ENCODE peak calls at places on chromosome 16, in six cellular contexts. K is cardiac muscle cell, T is brain microvascular endothelial cell, D is mesendoderm, W is neural crest cell, R is H7. Y is an unnamed sample.

GRCh38 chr16:57600048-57600835 is 28.2 kb upstream of the ADGRG1 start:
- DNase-seq in T (peak), R (peak), W (peak), K (peak), D (peak), Y (no peak)

GRCh38 chr16:75289189-75289588 is 37.8 kb upstream of the BCAR1 start:
- DNase-seq in W (no peak), D (peak), R (no peak), T (no peak), K (peak), Y (no peak)

GRCh38 chr16:53775821-53776431 is 72.0 kb downstream of the FTO start:
- DNase-seq in K (no peak), R (no peak), T (peak), W (no peak), D (peak), Y (peak)

GRCh38 chr16:19382887-19383816 is 34.5 kb upstream of the TMC5 start:
- DNase-seq in W (no peak), K (peak), D (no peak), R (peak), T (no peak), Y (no peak)

GRCh38 chr16:30761427-30761927 is 385 bp downstream of the CFAP119 start:
- DNase-seq in D (peak), K (peak), T (no peak), R (peak), W (peak), Y (no peak)

GRCh38 chr16:85252461-85252860 is 140.2 kb upstream of the CIBAR2 start:
- DNase-seq in K (no peak), R (no peak), T (no peak), D (no peak), W (no peak), Y (no peak)

GRCh38 chr16:80619824-80620223 is 79.0 kb downstream of the DYNLRB2 start:
- DNase-seq in K (no peak), W (no peak), D (peak), R (no peak), T (no peak), Y (no peak)

GRCh38 chr16:80924372-80924978 is 82.2 kb downstream of the CMC2 start:
- DNase-seq in R (peak), D (peak), K (peak), T (peak), W (peak), Y (peak)

GRCh38 chr16:10788665-10789064 is 29.9 kb downstream of the TVP23A start:
- DNase-seq in R (no peak), T (no peak), D (peak), K (peak), W (no peak), Y (no peak)

GRCh38 chr16:64137976-64138375 is 983.9 kb downstream of the CDH11 start:
- DNase-seq in D (no peak), R (no peak), T (no peak), K (no peak), W (no peak), Y (no peak)

GRCh38 chr16:17556276-17557052 is 85.7 kb upstream of the XYLT1 start:
- DNase-seq in R (peak), W (peak), D (peak), T (peak), K (peak), Y (no peak)

GRCh38 chr16:80427800-80428199 is 113.0 kb upstream of the DYNLRB2 start:
- DNase-seq in W (no peak), R (no peak), D (no peak), T (no peak), K (no peak), Y (no peak)

GRCh38 chr16:8505327-8505991 is 84.9 kb downstream of the TMEM114 start:
- DNase-seq in R (no peak), T (no peak), W (no peak), K (no peak), D (peak), Y (no peak)

GRCh38 chr16:56637814-56638750 is at the start of gene MT1A:
- DNase-seq in K (peak), T (no peak), R (peak), D (peak), W (no peak), Y (peak)

GRCh38 chr16:89317101-89317671 is 99.7 kb downstream of the ZNF778 start:
- DNase-seq in R (no peak), K (no peak), D (no peak), T (no peak), W (no peak), Y (no peak)

GRCh38 chr16:25501530-25502255 is 190.1 kb upstream of the HS3ST4 start:
- DNase-seq in R (no peak), K (peak), T (no peak), D (peak), W (no peak), Y (no peak)

GRCh38 chr16:4142268-4142667 is 26.0 kb upstream of the ADCY9 start:
- DNase-seq in D (no peak), T (no peak), R (no peak), K (no peak), W (no peak), Y (no peak)

Y was measured in tibial nerve.